ENCODE peak calls at places on chromosomes 6 and 20, in nine cellular contexts. W is right cardiac atrium; E is COR-L47; L is NCI-H1436 treated with DMSO at 0.1 percent for 48 hours; X is stimulated activated CD4-positive, alpha-beta T cell treated with anti-CD3 and anti-CD28 coated beads, Interleukin-12 subunit alpha, Interleukin-12 subunit beta, amount 100 ng/mL, for 48 hours; H is germinal center; Z is activated CD4-positive, CD25-positive, alpha-beta regulatory T cell; J is CD4-positive, CD25-positive, alpha-beta regulatory T cell; F is RWPE1. K is an unnamed sample.

GRCh38 chr6:22003219-22003779 is 293.5 kb downstream of the PRL start:
- DNase-seq in H (no peak), L (no peak), F (no peak), Z (no peak), E (no peak), W (no peak), X (no peak), J (no peak), K (no peak)

GRCh38 chr6:95321106-95321505 is 256.2 kb upstream of the MANEA start:
- DNase-seq in J (no peak), E (no peak), H (no peak), F (no peak), X (no peak), L (no peak), Z (no peak), W (no peak), K (no peak)

GRCh38 chr20:3204124-3204794 is at the start of gene DDRGK1:
- DNase-seq in Z (peak; percentile 79), F (peak; percentile 94), E (peak; percentile 80), W (peak; percentile 95), X (peak; percentile 97), H (peak; percentile 94), L (peak; percentile 33), J (peak; percentile 91), K (peak; percentile 66)

GRCh38 chr6:21752054-21752811 is 158.7 kb downstream of the SOX4 start:
- DNase-seq in Z (no peak), J (no peak), H (no peak), F (peak; percentile 33), E (no peak), L (no peak), X (no peak), W (no peak), K (no peak)

GRCh38 chr20:58634121-58634817 is 16.8 kb upstream of the STX16 start:
- DNase-seq in F (no peak), L (no peak), H (no peak), E (no peak), W (no peak), J (peak; percentile 63), X (peak; percentile 25), Z (no peak), K (no peak)

GRCh38 chr20:59495894-59496510 is 108.3 kb upstream of the PHACTR3 start:
- DNase-seq in X (peak; percentile 56), Z (peak; percentile 38), H (peak; percentile 70), E (peak; percentile 60), W (peak; percentile 83), F (peak; percentile 79), J (peak; percentile 62), L (no peak), K (peak; percentile 55)

GRCh38 chr6:142416179-142416578 is 114.4 kb downstream of the ADGRG6 start:
- DNase-seq in X (no peak), J (no peak), E (no peak), L (no peak), H (no peak), W (no peak), Z (no peak), F (peak; percentile 28), K (no peak)

GRCh38 chr6:4819706-4820283 is 43.6 kb downstream of the CDYL start:
- DNase-seq in X (no peak), F (no peak), L (no peak), W (no peak), H (no peak), E (no peak), J (no peak), Z (no peak), K (no peak)

GRCh38 chr6:127051571-127052260 is 66.8 kb upstream of the RSPO3 start:
- DNase-seq in W (no peak), X (no peak), E (no peak), J (no peak), H (no peak), L (no peak), F (no peak), Z (no peak), K (no peak)

GRCh38 chr6:142026471-142026870 is 106.3 kb upstream of the GJE1 start:
- DNase-seq in J (no peak), Z (no peak), L (no peak), H (no peak), X (no peak), W (no peak), E (no peak), F (peak; percentile 2), K (no peak)

GRCh38 chr20:46438156-46438750 is 31.8 kb upstream of the ELMO2 start:
- DNase-seq in H (peak; percentile 30), E (peak; percentile 25), L (no peak), W (no peak), J (peak; percentile 12), F (peak; percentile 67), X (peak; percentile 4), Z (no peak), K (peak; percentile 4)

GRCh38 chr6:165806126-165806810 is 143.2 kb upstream of the PDE10A start:
- DNase-seq in F (no peak), Z (no peak), H (no peak), X (no peak), E (no peak), J (no peak), W (no peak), L (no peak), K (no peak)

GRCh38 chr6:132414761-132415160 is 13.5 kb upstream of the MOXD1 start:
- DNase-seq in Z (no peak), W (no peak), H (no peak), F (no peak), L (no peak), X (no peak), J (no peak), E (no peak), K (no peak)

GRCh38 chr6:9250852-9251251 is 815.5 kb upstream of the SLC35B3 start:
- DNase-seq in E (peak; percentile 87), J (no peak), H (no peak), Z (no peak), W (no peak), F (peak; percentile 41), L (no peak), X (no peak), K (peak; percentile 29)

GRCh38 chr20:22245139-22245538 is 339.2 kb downstream of the FOXA2 start:
- DNase-seq in L (no peak), X (no peak), E (no peak), F (no peak), J (no peak), H (no peak), W (no peak), Z (no peak), K (no peak)

GRCh38 chr6:30885481-30885998 is 1.2 kb downstream of the DDR1 start:
- DNase-seq in L (no peak), E (peak; percentile 49), F (peak; percentile 46), H (peak; percentile 12), J (no peak), X (no peak), W (no peak), Z (no peak), K (no peak)

GRCh38 chr6:151044465-151045441 is 179.3 kb downstream of the MTHFD1L start:
- DNase-seq in W (no peak), J (no peak), F (peak; percentile 30), E (no peak), Z (no peak), H (no peak), X (no peak), L (no peak), K (peak; percentile 36)

GRCh38 chr6:114083251-114083650 is 112.3 kb upstream of the HDAC2 start:
- DNase-seq in W (no peak), L (no peak), H (no peak), Z (no peak), X (no peak), J (no peak), E (no peak), F (no peak), K (no peak)

GRCh38 chr20:23092409-23092756 is 6.3 kb upstream of the CD93 start:
- DNase-seq in X (no peak), F (no peak), Z (no peak), H (no peak), W (no peak), L (no peak), E (no peak), J (no peak), K (no peak)

K was measured in NCI-H2107.